ENCODE peak calls at places on chromosomes 2 and 18, in six cellular contexts. J, S, R, H, A and V are unnamed samples.

GRCh38 chr2:239912171-239912937 is 112.8 kb downstream of the NDUFA10 start:
- DNase-seq in R (no peak), H (no peak), J (no peak), S (no peak), A (no peak), V (no peak)

GRCh38 chr2:28976584-28976983 is 4.5 kb upstream of the TOGARAM2 start:
- DNase-seq in S (peak), R (no peak), J (peak), H (no peak), A (no peak), V (no peak)

GRCh38 chr2:60033325-60033724 is 520.1 kb downstream of the BCL11A start:
- DNase-seq in J (no peak), H (no peak), A (no peak), R (no peak), S (no peak), V (no peak)

GRCh38 chr2:168622559-168622958 is 166.5 kb downstream of the CERS6 start:
- DNase-seq in H (no peak), R (no peak), A (no peak), J (no peak), S (no peak), V (no peak)

GRCh38 chr2:107595749-107596148 is 230.9 kb upstream of the RGPD4 start:
- DNase-seq in H (no peak), A (no peak), R (peak), J (peak), S (peak), V (no peak)

GRCh38 chr2:85678794-85679672 is 11.0 kb upstream of the SFTPB start:
- DNase-seq in H (peak), A (peak), S (peak), J (peak), R (peak), V (peak)

GRCh38 chr2:128452536-128453530 is 134.2 kb upstream of the HS6ST1 start:
- DNase-seq in S (no peak), J (no peak), H (no peak), A (no peak), R (no peak), V (no peak)

GRCh38 chr18:72868666-72869661 is 1.2 kb upstream of the NETO1 start:
- DNase-seq in S (no peak), A (no peak), H (no peak), J (no peak), R (no peak), V (no peak)

GRCh38 chr2:194383404-194383803 is 1273.6 kb upstream of the SLC39A10 start:
- DNase-seq in J (peak), A (no peak), S (no peak), H (no peak), R (no peak), V (peak)

GRCh38 chr2:18741888-18742287 is 152.5 kb upstream of the NT5C1B start:
- DNase-seq in S (no peak), H (no peak), J (no peak), R (no peak), A (no peak), V (no peak)

GRCh38 chr18:21345851-21346250 is 103.8 kb downstream of the GREB1L start:
- DNase-seq in A (no peak), J (no peak), S (peak), R (no peak), H (no peak), V (no peak)

GRCh38 chr2:47339745-47340541 is 63.0 kb upstream of the MSH2 start:
- DNase-seq in J (peak), R (peak), S (peak), A (no peak), H (peak), V (no peak)

GRCh38 chr2:136253288-136254004 is 135.5 kb upstream of the CXCR4 start:
- DNase-seq in H (peak), J (no peak), S (no peak), R (no peak), A (peak), V (no peak)

GRCh38 chr2:64142817-64143153 is 1.4 kb downstream of the PELI1 start:
- DNase-seq in R (no peak), J (no peak), H (no peak), A (peak), S (no peak), V (no peak)

GRCh38 chr2:37934591-37935513 is 9.8 kb downstream of the RMDN2 start:
- DNase-seq in J (no peak), R (no peak), A (peak), S (no peak), H (no peak), V (no peak)
- H3K4me3 ChIP-seq in J (no peak), R (no peak), A (peak), S (peak), H (no peak), V (no peak)

GRCh38 chr2:73175663-73176204 is 26.6 kb upstream of the NOTO start:
- DNase-seq in R (no peak), J (peak), A (peak), S (peak), H (peak), V (no peak)
- H3K4me3 ChIP-seq in R (peak), J (peak), A (peak), S (peak), H (peak), V (no peak)

GRCh38 chr2:231924889-231925275 is 1.3 kb downstream of the NPPC start:
- DNase-seq in R (no peak), J (no peak), A (no peak), H (no peak), S (no peak), V (no peak)
- H3K4me3 ChIP-seq in R (no peak), J (no peak), A (peak), H (peak), S (no peak), V (no peak)

GRCh38 chr2:226796840-226797288 is 2.8 kb downstream of the IRS1 start:
- DNase-seq in J (peak), S (no peak), H (peak), R (no peak), A (no peak), V (no peak)
- H3K4me3 ChIP-seq in J (peak), S (peak), H (peak), R (peak), A (no peak), V (no peak)

GRCh38 chr18:75161629-75162028 is 47.3 kb downstream of the PTGR3 start:
- DNase-seq in H (peak), R (no peak), J (peak), S (peak), A (no peak), V (peak)
- H3K4me3 ChIP-seq in H (peak), R (no peak), J (no peak), S (no peak), A (no peak), V (peak)